ENCODE peak calls at places on chromosomes 12 and 14, in eight cellular contexts. One of them, this sample, is unnamed.

GRCh38 chr12:71664411-71665108 is 459 bp downstream of the THAP2 start:
- DNase-seq in SK-N-MC: no peak
- DNase-seq in DND-41: no peak
- DNase-seq in cardiac muscle cell: no peak
- DNase-seq in A673: no peak
- DNase-seq in neural progenitor cell: no peak
- DNase-seq in CD8-positive, alpha-beta T cell: no peak
- DNase-seq in aorta: no peak
- DNase-seq in this sample: no peak

GRCh38 chr12:121483950-121484349 is 84.0 kb downstream of the RNF34 start:
- DNase-seq in A673: no peak
- DNase-seq in aorta: no peak
- DNase-seq in neural progenitor cell: no peak
- DNase-seq in CD8-positive, alpha-beta T cell: no peak
- DNase-seq in DND-41: no peak
- DNase-seq in SK-N-MC: no peak
- DNase-seq in cardiac muscle cell: no peak
- DNase-seq in this sample: no peak

GRCh38 chr14:70317969-70318634 is 41.4 kb downstream of the COX16 start:
- DNase-seq in DND-41: no peak
- DNase-seq in cardiac muscle cell: peak
- DNase-seq in aorta: no peak
- DNase-seq in SK-N-MC: no peak
- DNase-seq in neural progenitor cell: peak
- DNase-seq in A673: peak
- DNase-seq in CD8-positive, alpha-beta T cell: no peak
- DNase-seq in this sample: no peak

GRCh38 chr12:93991882-93992415 is 156.4 kb upstream of the PLXNC1 start:
- DNase-seq in DND-41: no peak
- DNase-seq in neural progenitor cell: no peak
- DNase-seq in SK-N-MC: no peak
- DNase-seq in aorta: no peak
- DNase-seq in A673: no peak
- DNase-seq in cardiac muscle cell: no peak
- DNase-seq in CD8-positive, alpha-beta T cell: no peak
- DNase-seq in this sample: no peak

GRCh38 chr12:121915841-121916321 is 2.5 kb upstream of the CFAP251 start:
- DNase-seq in DND-41: no peak
- DNase-seq in cardiac muscle cell: no peak
- DNase-seq in aorta: no peak
- DNase-seq in CD8-positive, alpha-beta T cell: no peak
- DNase-seq in neural progenitor cell: peak
- DNase-seq in A673: peak
- DNase-seq in SK-N-MC: no peak
- DNase-seq in this sample: no peak

GRCh38 chr14:60922050-60922449 is 58.8 kb downstream of the TRMT5 start:
- DNase-seq in CD8-positive, alpha-beta T cell: no peak
- DNase-seq in neural progenitor cell: no peak
- DNase-seq in DND-41: no peak
- DNase-seq in cardiac muscle cell: no peak
- DNase-seq in aorta: no peak
- DNase-seq in SK-N-MC: no peak
- DNase-seq in A673: peak
- DNase-seq in this sample: no peak

GRCh38 chr12:49627752-49628360 is 4.5 kb downstream of the PRPF40B start:
- DNase-seq in SK-N-MC: no peak
- DNase-seq in aorta: no peak
- DNase-seq in DND-41: no peak
- DNase-seq in neural progenitor cell: no peak
- DNase-seq in CD8-positive, alpha-beta T cell: no peak
- DNase-seq in A673: peak
- DNase-seq in cardiac muscle cell: no peak
- DNase-seq in this sample: no peak

GRCh38 chr14:32006267-32007110 is 70.6 kb upstream of the ARHGAP5 start:
- DNase-seq in aorta: no peak
- DNase-seq in DND-41: no peak
- DNase-seq in neural progenitor cell: no peak
- DNase-seq in A673: no peak
- DNase-seq in SK-N-MC: no peak
- DNase-seq in CD8-positive, alpha-beta T cell: no peak
- DNase-seq in cardiac muscle cell: no peak
- DNase-seq in this sample: no peak

GRCh38 chr14:79044894-79045624 is 874.9 kb downstream of the NRXN3 start:
- DNase-seq in neural progenitor cell: peak
- DNase-seq in cardiac muscle cell: no peak
- DNase-seq in CD8-positive, alpha-beta T cell: no peak
- DNase-seq in DND-41: no peak
- DNase-seq in A673: no peak
- DNase-seq in SK-N-MC: no peak
- DNase-seq in aorta: no peak
- DNase-seq in this sample: no peak

GRCh38 chr12:6602526-6602925 is 4.7 kb downstream of the CHD4 start:
- DNase-seq in CD8-positive, alpha-beta T cell: no peak
- DNase-seq in A673: no peak
- DNase-seq in cardiac muscle cell: no peak
- DNase-seq in aorta: no peak
- DNase-seq in neural progenitor cell: no peak
- DNase-seq in DND-41: no peak
- DNase-seq in SK-N-MC: no peak
- DNase-seq in this sample: no peak

GRCh38 chr12:124545508-124546418 is 21.6 kb downstream of the NCOR2 start:
- DNase-seq in A673: no peak
- DNase-seq in cardiac muscle cell: no peak
- DNase-seq in neural progenitor cell: no peak
- DNase-seq in DND-41: no peak
- DNase-seq in SK-N-MC: no peak
- DNase-seq in CD8-positive, alpha-beta T cell: no peak
- DNase-seq in aorta: peak
- DNase-seq in this sample: no peak

GRCh38 chr12:132030367-132031038 is 80.8 kb downstream of the EP400 start:
- DNase-seq in DND-41: no peak
- DNase-seq in A673: no peak
- DNase-seq in aorta: no peak
- DNase-seq in neural progenitor cell: no peak
- DNase-seq in SK-N-MC: no peak
- DNase-seq in CD8-positive, alpha-beta T cell: no peak
- DNase-seq in cardiac muscle cell: no peak
- DNase-seq in this sample: no peak

GRCh38 chr14:69647216-69647615 is 35.8 kb downstream of the SUSD6 start:
- DNase-seq in DND-41: no peak
- DNase-seq in CD8-positive, alpha-beta T cell: no peak
- DNase-seq in SK-N-MC: no peak
- DNase-seq in A673: no peak
- DNase-seq in neural progenitor cell: no peak
- DNase-seq in aorta: no peak
- DNase-seq in cardiac muscle cell: no peak
- DNase-seq in this sample: no peak

GRCh38 chr12:100974747-100975146 is 180.2 kb downstream of the ANO4 start:
- DNase-seq in neural progenitor cell: no peak
- DNase-seq in aorta: no peak
- DNase-seq in DND-41: no peak
- DNase-seq in SK-N-MC: no peak
- DNase-seq in cardiac muscle cell: no peak
- DNase-seq in A673: no peak
- DNase-seq in CD8-positive, alpha-beta T cell: no peak
- DNase-seq in this sample: no peak

GRCh38 chr14:102775855-102776760 is 1.1 kb upstream of the TRAF3 start:
- DNase-seq in SK-N-MC: no peak
- DNase-seq in CD8-positive, alpha-beta T cell: no peak
- DNase-seq in DND-41: no peak
- DNase-seq in aorta: peak
- DNase-seq in cardiac muscle cell: peak
- DNase-seq in A673: no peak
- DNase-seq in neural progenitor cell: no peak
- DNase-seq in this sample: no peak

GRCh38 chr12:6476496-6476895 is 6.0 kb upstream of the VAMP1 start:
- DNase-seq in SK-N-MC: no peak
- DNase-seq in DND-41: no peak
- DNase-seq in A673: no peak
- DNase-seq in cardiac muscle cell: no peak
- DNase-seq in neural progenitor cell: no peak
- DNase-seq in CD8-positive, alpha-beta T cell: no peak
- DNase-seq in aorta: no peak
- DNase-seq in this sample: no peak

GRCh38 chr12:27859648-27860047 is 79.6 kb upstream of the MANSC4 start:
- DNase-seq in DND-41: no peak
- DNase-seq in neural progenitor cell: no peak
- DNase-seq in cardiac muscle cell: no peak
- DNase-seq in aorta: no peak
- DNase-seq in SK-N-MC: no peak
- DNase-seq in A673: no peak
- DNase-seq in CD8-positive, alpha-beta T cell: no peak
- DNase-seq in this sample: no peak

GRCh38 chr12:6180300-6181051 is 19.7 kb upstream of the CD9 start:
- DNase-seq in SK-N-MC: no peak
- DNase-seq in A673: no peak
- DNase-seq in DND-41: no peak
- DNase-seq in aorta: peak
- DNase-seq in neural progenitor cell: no peak
- DNase-seq in cardiac muscle cell: no peak
- DNase-seq in CD8-positive, alpha-beta T cell: no peak
- DNase-seq in this sample: no peak

GRCh38 chr12:101823891-101824290 is 6.9 kb downstream of the GNPTAB start:
- DNase-seq in CD8-positive, alpha-beta T cell: peak
- DNase-seq in A673: peak
- DNase-seq in neural progenitor cell: peak
- DNase-seq in DND-41: peak
- DNase-seq in cardiac muscle cell: peak
- DNase-seq in aorta: no peak
- DNase-seq in SK-N-MC: no peak
- DNase-seq in this sample: peak

GRCh38 chr12:117058442-117059072 is 40.7 kb downstream of the TESC start:
- DNase-seq in CD8-positive, alpha-beta T cell: no peak
- DNase-seq in aorta: no peak
- DNase-seq in cardiac muscle cell: no peak
- DNase-seq in neural progenitor cell: no peak
- DNase-seq in A673: no peak
- DNase-seq in DND-41: no peak
- DNase-seq in SK-N-MC: no peak
- DNase-seq in this sample: no peak

DNA sequence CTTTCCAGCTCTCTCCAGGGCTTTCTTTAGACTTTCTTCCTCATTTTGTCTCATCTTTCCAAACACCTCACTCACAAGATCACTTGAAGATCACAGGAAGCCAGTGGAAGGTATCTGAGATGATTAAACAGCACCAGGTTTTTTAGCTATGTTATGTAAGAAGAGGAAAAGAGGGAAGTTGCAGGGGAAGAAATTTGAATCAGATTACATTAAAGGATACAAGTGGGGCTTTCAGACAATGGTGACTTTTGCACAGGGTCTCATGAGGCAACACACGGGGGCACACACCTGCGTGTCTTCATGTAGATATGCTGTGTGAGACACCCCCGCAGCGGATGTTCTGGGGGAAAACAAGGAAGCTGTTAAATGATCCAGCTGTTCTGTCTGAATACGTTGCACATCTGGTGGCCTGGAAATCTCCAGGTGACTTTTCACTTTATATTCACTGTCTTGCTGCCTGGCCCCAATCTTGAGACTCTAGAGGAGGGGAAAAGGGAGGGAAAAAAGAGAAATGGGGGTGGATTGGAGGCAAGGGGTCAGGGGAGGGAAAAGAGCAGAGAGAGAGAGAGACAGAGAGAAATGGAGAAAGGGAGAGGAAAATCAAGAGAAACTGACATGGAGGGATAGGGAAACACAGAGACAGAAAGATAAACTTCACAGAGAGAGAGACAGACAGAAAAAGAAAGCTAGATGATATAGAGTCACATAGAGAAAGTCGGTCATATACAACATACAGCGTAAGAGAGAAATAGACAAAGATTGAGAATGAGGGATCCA is 36.3 kb upstream of the PPP1CC start:
- DNase-seq in DND-41: peak
- DNase-seq in aorta: no peak
- DNase-seq in SK-N-MC: no peak
- DNase-seq in cardiac muscle cell: no peak
- DNase-seq in neural progenitor cell: no peak
- DNase-seq in A673: no peak
- DNase-seq in CD8-positive, alpha-beta T cell: no peak
- DNase-seq in this sample: no peak
- H3K27ac ChIP-seq in DND-41: no peak
- H3K27ac ChIP-seq in aorta: no peak
- H3K27ac ChIP-seq in SK-N-MC: no peak
- H3K27ac ChIP-seq in cardiac muscle cell: no peak
- H3K27ac ChIP-seq in neural progenitor cell: no peak
- H3K27ac ChIP-seq in A673: no peak
- H3K27ac ChIP-seq in CD8-positive, alpha-beta T cell: no peak
- H3K27ac ChIP-seq in this sample: peak

GRCh38 chr14:22484638-22485037 is 104.4 kb downstream of the DAD1 start:
- DNase-seq in SK-N-MC: no peak
- DNase-seq in aorta: no peak
- DNase-seq in CD8-positive, alpha-beta T cell: no peak
- DNase-seq in neural progenitor cell: no peak
- DNase-seq in A673: peak
- DNase-seq in DND-41: no peak
- DNase-seq in cardiac muscle cell: peak
- DNase-seq in this sample: no peak
- H3K27ac ChIP-seq in SK-N-MC: peak
- H3K27ac ChIP-seq in aorta: no peak
- H3K27ac ChIP-seq in CD8-positive, alpha-beta T cell: no peak
- H3K27ac ChIP-seq in neural progenitor cell: no peak
- H3K27ac ChIP-seq in A673: peak
- H3K27ac ChIP-seq in DND-41: no peak
- H3K27ac ChIP-seq in cardiac muscle cell: no peak
- H3K27ac ChIP-seq in this sample: peak

GRCh38 chr14:75046275-75046674 is 5.0 kb downstream of the MLH3 start:
- DNase-seq in CD8-positive, alpha-beta T cell: no peak
- DNase-seq in aorta: no peak
- DNase-seq in cardiac muscle cell: no peak
- DNase-seq in DND-41: no peak
- DNase-seq in neural progenitor cell: no peak
- DNase-seq in A673: no peak
- DNase-seq in SK-N-MC: no peak
- DNase-seq in this sample: no peak
- H3K27ac ChIP-seq in CD8-positive, alpha-beta T cell: no peak
- H3K27ac ChIP-seq in aorta: no peak
- H3K27ac ChIP-seq in cardiac muscle cell: no peak
- H3K27ac ChIP-seq in DND-41: no peak
- H3K27ac ChIP-seq in neural progenitor cell: no peak
- H3K27ac ChIP-seq in A673: no peak
- H3K27ac ChIP-seq in SK-N-MC: no peak
- H3K27ac ChIP-seq in this sample: no peak

GRCh38 chr12:3117628-3118027 is 40.4 kb downstream of the TSPAN9 start:
- DNase-seq in aorta: no peak
- DNase-seq in cardiac muscle cell: no peak
- DNase-seq in A673: no peak
- DNase-seq in DND-41: no peak
- DNase-seq in SK-N-MC: no peak
- DNase-seq in neural progenitor cell: no peak
- DNase-seq in CD8-positive, alpha-beta T cell: no peak
- DNase-seq in this sample: no peak
- H3K27ac ChIP-seq in aorta: no peak
- H3K27ac ChIP-seq in cardiac muscle cell: no peak
- H3K27ac ChIP-seq in A673: peak
- H3K27ac ChIP-seq in DND-41: no peak
- H3K27ac ChIP-seq in SK-N-MC: peak
- H3K27ac ChIP-seq in neural progenitor cell: no peak
- H3K27ac ChIP-seq in CD8-positive, alpha-beta T cell: no peak
- H3K27ac ChIP-seq in this sample: no peak

GRCh38 chr12:74537126-74537706 is 419 bp upstream of the ATXN7L3B start:
- DNase-seq in SK-N-MC: no peak
- DNase-seq in aorta: no peak
- DNase-seq in CD8-positive, alpha-beta T cell: no peak
- DNase-seq in DND-41: no peak
- DNase-seq in neural progenitor cell: peak
- DNase-seq in A673: peak
- DNase-seq in cardiac muscle cell: peak
- DNase-seq in this sample: peak
- H3K27ac ChIP-seq in SK-N-MC: peak
- H3K27ac ChIP-seq in aorta: no peak
- H3K27ac ChIP-seq in CD8-positive, alpha-beta T cell: peak
- H3K27ac ChIP-seq in DND-41: peak
- H3K27ac ChIP-seq in neural progenitor cell: peak
- H3K27ac ChIP-seq in A673: peak
- H3K27ac ChIP-seq in cardiac muscle cell: peak
- H3K27ac ChIP-seq in this sample: peak